ENCODE peak calls at places on chromosomes 6 and 20, in four cellular contexts. J, F, C and Y are unnamed samples.

GRCh38 chr6:7241709-7242645 is 71.0 kb downstream of the SSR1 start:
- DNase-seq in J (no peak), F (no peak), C (no peak), Y (no peak)

GRCh38 chr6:131519670-131520436 is 53.2 kb upstream of the ARG1 start:
- DNase-seq in J (peak), F (peak), C (peak), Y (peak)

GRCh38 chr6:68087399-68088133 is 547.5 kb upstream of the ADGRB3 start:
- DNase-seq in J (no peak), F (no peak), C (no peak), Y (no peak)

GRCh38 chr6:162151050-162151658 is 576.4 kb downstream of the PRKN start:
- DNase-seq in J (no peak), F (no peak), C (no peak), Y (no peak)

GRCh38 chr6:52661551-52661950 is 9.4 kb upstream of the TMEM14A start:
- DNase-seq in J (no peak), F (no peak), C (no peak), Y (no peak)

GRCh38 chr20:22684072-22684762 is 99.8 kb upstream of the FOXA2 start:
- DNase-seq in J (peak), F (peak), C (peak), Y (peak)

GRCh38 chr6:16358531-16359138 is 120.2 kb downstream of the GMPR start:
- DNase-seq in J (no peak), F (no peak), C (no peak), Y (no peak)

GRCh38 chr20:48717095-48717958 is 110.5 kb downstream of the PREX1 start:
- DNase-seq in J (no peak), F (no peak), C (no peak), Y (no peak)

GRCh38 chr6:22236626-22237414 is 60.0 kb downstream of the PRL start:
- DNase-seq in J (no peak), F (no peak), C (peak), Y (no peak)

GRCh38 chr20:57464642-57465211 is 60.2 kb downstream of the CTCFL start:
- DNase-seq in J (peak), F (peak), C (no peak), Y (no peak)

GRCh38 chr6:170575250-170575649 is 9.2 kb downstream of the PDCD2 start:
- DNase-seq in J (no peak), F (no peak), C (no peak), Y (no peak)

GRCh38 chr6:26235240-26235730 is 129.7 kb upstream of the BTN3A2 start:
- DNase-seq in J (no peak), F (no peak), C (no peak), Y (no peak)

GRCh38 chr6:1393641-1394283 is 4.4 kb downstream of the FOXF2 start:
- DNase-seq in J (no peak), F (no peak), C (no peak), Y (peak)

GRCh38 chr6:146543940-146544661 is 468 bp downstream of the RAB32 start:
- DNase-seq in J (no peak), F (no peak), C (peak), Y (peak)

GRCh38 chr20:53900380-53900999 is 169.9 kb downstream of the BCAS1 start:
- DNase-seq in J (no peak), F (no peak), C (peak), Y (no peak)